ENCODE peak calls at places on chromosomes 11 and 22, in ten cellular contexts. A, E, C, I, T, U, O, Y, X and S are unnamed samples.

GRCh38 chr22:39253427-39254070 is 8.8 kb upstream of the PDGFB start:
- DNase-seq in O (peak; percentile 54), U (peak; percentile 82), E (no peak), T (peak; percentile 97), X (no peak), A (peak; percentile 70), Y (no peak), I (no peak), C (no peak), S (peak; percentile 75)

GRCh38 chr11:58525037-58525614 is 17.2 kb upstream of the OR5B21 start:
- DNase-seq in C (no peak), Y (no peak), X (no peak), T (no peak), U (no peak), A (peak; percentile 31), E (no peak), I (peak; percentile 79), O (no peak), S (no peak)

GRCh38 chr11:13294771-13295579 is 17.4 kb downstream of the BMAL1 start:
- DNase-seq in U (no peak), A (no peak), Y (no peak), O (no peak), E (no peak), I (no peak), X (no peak), C (no peak), T (no peak), S (no peak)

GRCh38 chr22:41826430-41827383 is 6.2 kb upstream of the SREBF2 start:
- DNase-seq in E (no peak), O (no peak), Y (no peak), A (no peak), T (no peak), X (no peak), U (no peak), I (no peak), C (no peak), S (no peak)

GRCh38 chr11:26827567-26828037 is 105.7 kb upstream of the SLC5A12 start:
- DNase-seq in C (no peak), Y (no peak), I (no peak), E (peak; percentile 60), X (no peak), A (peak; percentile 79), O (no peak), T (no peak), U (no peak), S (no peak)

GRCh38 chr22:33883961-33884808 is 36.1 kb downstream of the LARGE1 start:
- DNase-seq in T (no peak), I (no peak), E (no peak), Y (no peak), X (peak; percentile 69), C (no peak), A (no peak), O (no peak), U (no peak), S (no peak)

GRCh38 chr11:1228183-1228821 is 5.4 kb downstream of the MUC5B start:
- DNase-seq in I (no peak), T (peak; percentile 88), X (peak; percentile 69), C (no peak), O (no peak), A (no peak), Y (peak; percentile 42), U (no peak), E (peak; percentile 63), S (no peak)

GRCh38 chr22:30868663-30869385 is 99.8 kb downstream of the MORC2 start:
- DNase-seq in O (no peak), X (no peak), T (peak; percentile 95), C (no peak), E (peak; percentile 25), Y (peak; percentile 24), U (no peak), A (no peak), I (no peak), S (no peak)

GRCh38 chr11:38060930-38061329 is 1462.9 kb upstream of the RAG2 start:
- DNase-seq in I (no peak), A (no peak), T (no peak), C (no peak), E (no peak), O (no peak), U (peak; percentile 11), X (no peak), Y (no peak), S (no peak)

GRCh38 chr22:23580586-23581251 is 629 bp upstream of the IGLL1 start:
- DNase-seq in E (no peak), Y (no peak), A (no peak), C (no peak), U (no peak), X (no peak), I (peak; percentile 27), O (no peak), T (no peak), S (no peak)

GRCh38 chr22:24376606-24377005 is 50.8 kb upstream of the ADORA2A start:
- DNase-seq in X (no peak), C (no peak), T (no peak), O (no peak), E (no peak), Y (no peak), U (no peak), A (no peak), I (no peak), S (no peak)

GRCh38 chr22:23214398-23214797 is 34.1 kb downstream of the BCR start:
- DNase-seq in I (no peak), X (peak; percentile 47), A (no peak), U (no peak), C (no peak), Y (peak; percentile 21), O (no peak), E (no peak), T (no peak), S (no peak)

GRCh38 chr11:133228406-133229330 is 303.6 kb downstream of the OPCML start:
- DNase-seq in E (no peak), C (no peak), Y (peak; percentile 45), O (no peak), I (no peak), T (no peak), X (no peak), U (no peak), A (no peak), S (no peak)

GRCh38 chr11:119668685-119669084 is 60.3 kb downstream of the NECTIN1 start:
- DNase-seq in I (no peak), Y (no peak), E (no peak), X (no peak), U (no peak), C (no peak), O (no peak), A (no peak), T (peak; percentile 32), S (no peak)

GRCh38 chr11:10058356-10058755 is 235.7 kb downstream of the SBF2 start:
- DNase-seq in O (no peak), X (no peak), A (no peak), T (peak; percentile 13), U (peak; percentile 38), I (no peak), Y (no peak), E (no peak), C (no peak), S (no peak)

DNA sequence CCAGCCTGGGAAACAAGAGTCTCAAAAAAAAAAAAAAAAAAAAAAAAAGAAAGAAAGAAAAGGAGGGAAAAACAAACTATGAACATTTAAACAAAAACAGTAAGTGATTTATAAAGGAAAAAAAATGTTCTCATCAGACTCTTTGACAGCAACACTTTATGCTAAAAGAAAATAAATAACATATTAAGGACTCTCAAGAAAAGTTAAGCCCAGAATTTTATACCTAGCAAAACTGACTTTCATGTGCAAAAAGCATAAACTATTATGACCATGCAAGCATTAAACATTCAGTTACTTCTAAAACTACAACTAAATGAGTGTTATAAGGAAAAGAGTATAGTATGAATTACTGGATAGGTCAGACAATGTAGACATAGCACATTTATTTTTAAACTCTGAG is 68.4 kb downstream of the FBLN1 start:
- DNase-seq in Y (no peak), X (no peak), E (no peak), C (no peak), O (no peak), A (no peak), U (no peak), I (no peak), T (peak; percentile 22), S (no peak)
- H3K27me3 ChIP-seq in Y (peaks cover 9% of the 10 kb centered on the region), X (no peaks in the 10 kb centered on the region), E (no peaks in the 10 kb centered on the region), C (no peaks in the 10 kb centered on the region), O (no peaks in the 10 kb centered on the region), A (no peaks in the 10 kb centered on the region), U (no peaks in the 10 kb centered on the region), I (peaks cover 9% of the 10 kb centered on the region), T (no peaks in the 10 kb centered on the region), S (no peaks in the 10 kb centered on the region)

GRCh38 chr22:29798318-29798717 is 31.1 kb downstream of the UQCR10 start:
- DNase-seq in E (no peak), Y (no peak), U (peak; percentile 9), A (peak; percentile 37), X (no peak), T (no peak), O (no peak), I (peak; percentile 46), C (no peak), S (no peak)
- H3K4me3 ChIP-seq in E (no peak overlapping the region), Y (no peak overlapping the region), U (no peak overlapping the region), A (no peak overlapping the region), X (no peak overlapping the region), T (no peak overlapping the region), O (no peak overlapping the region), I (no peak overlapping the region), C (no peak overlapping the region), S (no peak overlapping the region)

GRCh38 chr11:94974178-94974577 is 669 bp downstream of the KDM4D start:
- DNase-seq in C (no peak), U (no peak), A (no peak), X (no peak), O (no peak), I (no peak), Y (no peak), E (no peak), T (no peak), S (no peak)

GRCh38 chr11:94964934-94965333 is 8.4 kb downstream of the CWC15 start:
- DNase-seq in C (no peak), I (no peak), A (no peak), T (no peak), X (no peak), O (no peak), U (no peak), E (no peak), Y (no peak), S (no peak)

GRCh38 chr11:94973099-94973968 is at the start of the genes CWC15 and KDM4D:
- DNase-seq in I (peak; percentile 95), C (peak; percentile 96), U (peak; percentile 98), A (peak; percentile 93), Y (peak; percentile 96), O (peak; percentile 69), X (peak; percentile 98), T (peak; percentile 96), E (peak; percentile 97), S (peak; percentile 96)

GRCh38 chr11:94968334-94968958 is 4.9 kb downstream of the CWC15 start:
- DNase-seq in C (no peak), O (no peak), I (no peak), U (peak; percentile 50), X (no peak), A (peak; percentile 62), Y (no peak), T (peak; percentile 85), E (no peak), S (no peak)
- TF ChIP-seq CTCF in C (no peak), O (peak; percentile 74), I (no peak), U (peak; percentile 88), X (peak; percentile 35), A (peak; percentile 64), Y (peak; percentile 49), T (peak; percentile 77), E (peak; percentile 48), S (peak; percentile 16)

DNA sequence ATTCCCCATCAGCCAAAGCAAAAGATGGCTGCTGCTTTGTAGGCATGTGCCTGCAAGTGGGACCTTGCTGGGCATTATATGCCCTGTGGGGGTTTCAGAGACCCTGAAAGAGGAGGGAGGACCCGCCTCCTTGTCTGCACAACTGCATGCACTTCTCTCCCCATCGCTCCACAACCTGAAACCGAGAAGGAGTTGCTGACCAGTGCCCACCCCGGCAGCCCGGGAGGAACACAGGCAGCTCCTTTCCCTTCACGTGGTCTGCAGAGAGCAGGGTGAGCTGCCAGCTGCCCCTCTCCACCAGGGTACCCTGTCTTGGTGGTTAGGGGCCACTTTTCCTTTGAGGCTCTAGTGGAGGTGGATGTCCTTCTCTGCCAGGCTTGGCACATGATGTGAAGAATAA is 1.4 kb upstream of the TMEM132A start:
- DNase-seq in Y (no peak), O (no peak), U (no peak), X (peak; percentile 59), E (no peak), C (no peak), I (no peak), T (peak; percentile 78), A (no peak), S (no peak)
- H3K27me3 ChIP-seq in Y (peaks cover 20% of the 10 kb centered on the region), O (no peaks in the 10 kb centered on the region), U (no peaks in the 10 kb centered on the region), X (no peaks in the 10 kb centered on the region), E (peaks cover 10% of the 10 kb centered on the region), C (no peaks in the 10 kb centered on the region), I (peaks cover 28% of the 10 kb centered on the region), T (no peaks in the 10 kb centered on the region), A (no peaks in the 10 kb centered on the region), S (no peaks in the 10 kb centered on the region)